ENCODE peak calls at places on chromosomes 13 and 19, in seven cellular contexts. D is M059J; X is endothelial cell; Y is activated T-helper 1 cell treated with Interleukin-2 at 50 U/mL for 16 hours; T is activated CD4-positive, alpha-beta memory T cell treated with anti-CD3 and anti-CD28 coated beads, Interleukin-2, amount 10 ng/mL, durations not matched to agents 7 days and 5 days; A is HT-29; U is GM12891. N is an unnamed sample.

GRCh38 chr19:42282036-42282762 is 13.1 kb downstream of the CIC start:
- DNase-seq in U (no peak), A (peak), T (no peak), X (no peak), D (peak), Y (no peak), N (no peak)

GRCh38 chr19:17469371-17470203 is 737 bp upstream of the SLC27A1 start:
- DNase-seq in U (peak), X (peak), T (peak), Y (peak), A (peak), D (peak), N (peak)

GRCh38 chr13:91216928-91217700 is 130.4 kb upstream of the MIR17HG start:
- DNase-seq in T (no peak), Y (no peak), U (no peak), D (no peak), A (no peak), X (no peak), N (no peak)

GRCh38 chr13:66689628-66690027 is 540.5 kb downstream of the PCDH9 start:
- DNase-seq in Y (no peak), X (no peak), D (no peak), U (no peak), A (peak), T (no peak), N (no peak)

GRCh38 chr13:100508996-100509395 is 79.6 kb downstream of the GGACT start:
- DNase-seq in A (no peak), T (no peak), U (no peak), X (no peak), D (no peak), Y (no peak), N (no peak)

GRCh38 chr13:51639171-51639570 is 54.9 kb downstream of the WDFY2 start:
- DNase-seq in A (no peak), T (no peak), U (no peak), D (no peak), X (no peak), Y (no peak), N (no peak)

GRCh38 chr13:58181111-58181510 is 549.6 kb downstream of the PCDH17 start:
- DNase-seq in D (no peak), Y (no peak), A (no peak), T (no peak), U (no peak), X (no peak), N (no peak)

GRCh38 chr19:10389863-10390262 is 9.5 kb upstream of the TYK2 start:
- DNase-seq in D (no peak), Y (no peak), T (no peak), A (no peak), U (no peak), X (no peak), N (no peak)

GRCh38 chr19:13012690-13013608 is 17.7 kb downstream of the NFIX start:
- DNase-seq in A (no peak), D (peak), Y (no peak), U (peak), T (peak), X (no peak), N (no peak)

GRCh38 chr19:39941615-39942507 is 7.4 kb upstream of the FCGBP start:
- DNase-seq in T (peak), X (no peak), A (peak), Y (peak), D (peak), U (no peak), N (no peak)

GRCh38 chr19:18205180-18205915 is 1.5 kb upstream of the RAB3A start:
- DNase-seq in Y (peak), D (peak), X (peak), A (peak), T (peak), U (peak), N (no peak)

GRCh38 chr19:35403116-35403760 is 32.4 kb downstream of the GPR42 start:
- DNase-seq in A (no peak), X (no peak), Y (no peak), T (peak), U (no peak), D (no peak), N (no peak)

GRCh38 chr13:20064128-20064527 is 96.7 kb downstream of the GJA3 start:
- DNase-seq in A (no peak), U (no peak), Y (no peak), X (no peak), T (no peak), D (peak), N (no peak)

GRCh38 chr13:95360464-95361097 is 59.3 kb upstream of the ABCC4 start:
- DNase-seq in A (no peak), D (peak), U (no peak), T (no peak), Y (no peak), X (no peak), N (no peak)

GRCh38 chr19:16327131-16327450 is 2.5 kb downstream of the KLF2 start:
- DNase-seq in X (no peak), D (no peak), T (no peak), U (no peak), A (no peak), Y (no peak), N (no peak)

GRCh38 chr13:44243198-44243852 is 130.3 kb upstream of the SERP2 start:
- DNase-seq in U (no peak), A (peak), X (peak), D (peak), Y (no peak), T (no peak), N (no peak)

GRCh38 chr13:19057588-19058340 is 123.9 kb downstream of the TUBA3C start:
- DNase-seq in A (no peak), D (no peak), U (no peak), Y (no peak), T (no peak), X (no peak), N (no peak)

N was measured in GM18507.